ENCODE peak calls at places on chromosomes 4 and X, in five cellular contexts. One of them, this sample, is unnamed.

GRCh38 chr4:77031544-77031943 is 44.2 kb downstream of the CCNI start:
- DNase-seq in MCF 10A: no peak
- DNase-seq in astrocyte: no peak
- DNase-seq in GM10248: no peak
- DNase-seq in brain microvascular endothelial cell: no peak
- DNase-seq in this sample: no peak

GRCh38 chrX:41906515-41907165 is 16.7 kb downstream of the CASK start:
- DNase-seq in MCF 10A: peak; percentile 69
- DNase-seq in astrocyte: peak; percentile 56
- DNase-seq in GM10248: no peak
- DNase-seq in brain microvascular endothelial cell: no peak
- DNase-seq in this sample: peak; percentile 3

GRCh38 chr4:53671757-53672156 is 80.5 kb upstream of the LNX1 start:
- DNase-seq in MCF 10A: no peak
- DNase-seq in astrocyte: no peak
- DNase-seq in GM10248: no peak
- DNase-seq in brain microvascular endothelial cell: no peak
- DNase-seq in this sample: no peak

GRCh38 chr4:26346203-26346620 is 25.4 kb downstream of the RBPJ start:
- DNase-seq in MCF 10A: no peak
- DNase-seq in astrocyte: no peak
- DNase-seq in GM10248: no peak
- DNase-seq in brain microvascular endothelial cell: no peak
- DNase-seq in this sample: peak; percentile 41

GRCh38 chr4:185257086-185257485 is 47.7 kb downstream of the SNX25 start:
- DNase-seq in MCF 10A: no peak
- DNase-seq in astrocyte: no peak
- DNase-seq in GM10248: no peak
- DNase-seq in brain microvascular endothelial cell: no peak
- DNase-seq in this sample: no peak

GRCh38 chrX:15356444-15356843 is 21.1 kb upstream of the PIGA start:
- DNase-seq in MCF 10A: peak; percentile 59
- DNase-seq in astrocyte: no peak
- DNase-seq in GM10248: no peak
- DNase-seq in brain microvascular endothelial cell: no peak
- DNase-seq in this sample: peak; percentile 53

GRCh38 chr4:155828628-155829027 is 37.4 kb downstream of the ASIC5 start:
- DNase-seq in MCF 10A: no peak
- DNase-seq in astrocyte: peak; percentile 73
- DNase-seq in GM10248: no peak
- DNase-seq in brain microvascular endothelial cell: peak; percentile 20
- DNase-seq in this sample: peak; percentile 6

GRCh38 chr4:125727931-125728330 is 413.2 kb downstream of the FAT4 start:
- DNase-seq in MCF 10A: no peak
- DNase-seq in astrocyte: no peak
- DNase-seq in GM10248: no peak
- DNase-seq in brain microvascular endothelial cell: no peak
- DNase-seq in this sample: no peak

GRCh38 chr4:121827851-121828250 is 4.2 kb upstream of the CCNA2 start:
- DNase-seq in MCF 10A: peak; percentile 48
- DNase-seq in astrocyte: peak; percentile 22
- DNase-seq in GM10248: no peak
- DNase-seq in brain microvascular endothelial cell: no peak
- DNase-seq in this sample: peak; percentile 31

GRCh38 chr4:124290678-124291077 is 421.9 kb downstream of the ANKRD50 start:
- DNase-seq in MCF 10A: peak; percentile 29
- DNase-seq in astrocyte: no peak
- DNase-seq in GM10248: no peak
- DNase-seq in brain microvascular endothelial cell: no peak
- DNase-seq in this sample: no peak

GRCh38 chr4:112119358-112119783 is 25.9 kb upstream of the FAM241A start:
- DNase-seq in MCF 10A: no peak
- DNase-seq in astrocyte: no peak
- DNase-seq in GM10248: peak; percentile 54
- DNase-seq in brain microvascular endothelial cell: no peak
- DNase-seq in this sample: no peak

DNA sequence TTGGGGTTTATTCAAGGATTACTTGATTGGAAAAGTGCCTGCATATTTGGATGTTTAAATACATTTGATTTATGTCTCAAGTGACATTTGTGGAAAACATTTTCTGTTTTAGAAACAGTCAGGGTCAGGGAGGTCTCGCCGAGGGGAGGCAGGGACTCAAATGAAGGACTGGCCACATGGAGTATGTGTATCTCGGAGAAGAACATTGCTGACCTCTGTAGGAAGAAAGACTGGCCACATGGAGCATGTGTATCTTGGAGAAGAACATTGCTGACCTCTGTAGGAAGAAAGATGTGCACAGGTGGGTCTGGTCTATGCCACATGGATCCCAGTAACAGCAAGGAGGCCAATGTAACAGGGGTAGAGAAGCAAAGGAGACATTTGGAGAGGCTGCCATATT is 233.6 kb downstream of the TRIML1 start:
- DNase-seq in MCF 10A: peak; percentile 59
- DNase-seq in astrocyte: peak; percentile 2
- DNase-seq in GM10248: no peak
- DNase-seq in brain microvascular endothelial cell: no peak
- DNase-seq in this sample: peak; percentile 27
- TF ChIP-seq CTCF in MCF 10A: peak; percentile 53
- TF ChIP-seq CTCF in astrocyte: no peak
- TF ChIP-seq CTCF in GM10248: no peak
- TF ChIP-seq CTCF in brain microvascular endothelial cell: peak; percentile 4
- TF ChIP-seq CTCF in this sample: no peak

DNA sequence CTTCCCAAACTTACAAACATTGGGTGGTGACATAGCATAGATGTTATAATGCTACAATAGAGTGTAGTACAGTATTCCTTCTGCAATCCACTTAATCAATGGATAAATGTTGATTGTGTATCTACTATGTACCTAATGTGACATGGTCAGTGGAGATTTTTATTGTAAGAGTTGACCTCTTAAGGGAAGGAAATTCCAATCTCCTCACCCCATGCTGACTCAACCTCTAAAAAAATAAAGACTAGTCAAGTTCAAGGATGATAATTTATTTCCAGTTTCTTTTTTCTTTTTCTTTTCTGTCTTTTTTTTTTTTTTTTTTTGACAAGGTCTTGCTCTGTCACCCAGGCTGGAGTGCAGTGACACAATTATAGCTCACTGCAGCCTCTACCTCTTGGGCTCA is 206.5 kb upstream of the STS start:
- DNase-seq in MCF 10A: no peak
- DNase-seq in astrocyte: no peak
- DNase-seq in GM10248: no peak
- DNase-seq in brain microvascular endothelial cell: peak; percentile 17
- DNase-seq in this sample: no peak
- TF ChIP-seq CTCF in MCF 10A: no peak
- TF ChIP-seq CTCF in astrocyte: no peak
- TF ChIP-seq CTCF in GM10248: no peak
- TF ChIP-seq CTCF in brain microvascular endothelial cell: no peak
- TF ChIP-seq CTCF in this sample: no peak

GRCh38 chr4:85965529-85965928 is 394.3 kb downstream of the MAPK10 start:
- DNase-seq in MCF 10A: no peak
- DNase-seq in astrocyte: no peak
- DNase-seq in GM10248: no peak
- DNase-seq in brain microvascular endothelial cell: no peak
- DNase-seq in this sample: no peak

GRCh38 chr4:85963231-85963630 is 396.6 kb downstream of the MAPK10 start:
- DNase-seq in MCF 10A: no peak
- DNase-seq in astrocyte: no peak
- DNase-seq in GM10248: no peak
- DNase-seq in brain microvascular endothelial cell: no peak
- DNase-seq in this sample: no peak

GRCh38 chr4:85961887-85962286 is 398.0 kb downstream of the MAPK10 start:
- DNase-seq in MCF 10A: no peak
- DNase-seq in astrocyte: no peak
- DNase-seq in GM10248: no peak
- DNase-seq in brain microvascular endothelial cell: no peak
- DNase-seq in this sample: no peak

GRCh38 chr4:85966308-85966882 is 393.5 kb downstream of the MAPK10 start:
- DNase-seq in MCF 10A: no peak
- DNase-seq in astrocyte: no peak
- DNase-seq in GM10248: no peak
- DNase-seq in brain microvascular endothelial cell: no peak
- DNase-seq in this sample: peak; percentile 55

DNA sequence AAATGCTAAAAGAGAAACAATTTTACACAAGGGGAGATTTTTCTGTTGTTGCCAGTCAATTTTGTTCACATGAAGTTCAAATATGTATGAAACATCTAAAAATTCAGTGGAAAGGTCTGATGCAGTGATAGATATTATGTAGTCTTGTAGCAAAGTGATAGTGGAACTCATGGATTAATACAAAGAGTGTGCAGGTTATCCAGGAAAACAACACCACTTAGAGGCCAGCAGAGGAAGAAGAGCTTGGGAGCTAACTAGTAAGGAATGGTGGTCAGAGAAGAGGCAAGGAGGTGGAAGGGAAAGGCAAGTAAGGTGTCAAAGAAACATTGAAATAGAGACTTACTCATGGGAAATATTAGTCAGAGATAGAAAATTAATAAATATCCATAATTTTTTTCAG is 395.6 kb downstream of the MAPK10 start:
- DNase-seq in MCF 10A: peak; percentile 26
- DNase-seq in astrocyte: no peak
- DNase-seq in GM10248: no peak
- DNase-seq in brain microvascular endothelial cell: no peak
- DNase-seq in this sample: no peak
- TF ChIP-seq CTCF in MCF 10A: no peak
- TF ChIP-seq CTCF in astrocyte: no peak
- TF ChIP-seq CTCF in GM10248: no peak
- TF ChIP-seq CTCF in brain microvascular endothelial cell: peak; percentile 31
- TF ChIP-seq CTCF in this sample: peak; percentile 36

DNA sequence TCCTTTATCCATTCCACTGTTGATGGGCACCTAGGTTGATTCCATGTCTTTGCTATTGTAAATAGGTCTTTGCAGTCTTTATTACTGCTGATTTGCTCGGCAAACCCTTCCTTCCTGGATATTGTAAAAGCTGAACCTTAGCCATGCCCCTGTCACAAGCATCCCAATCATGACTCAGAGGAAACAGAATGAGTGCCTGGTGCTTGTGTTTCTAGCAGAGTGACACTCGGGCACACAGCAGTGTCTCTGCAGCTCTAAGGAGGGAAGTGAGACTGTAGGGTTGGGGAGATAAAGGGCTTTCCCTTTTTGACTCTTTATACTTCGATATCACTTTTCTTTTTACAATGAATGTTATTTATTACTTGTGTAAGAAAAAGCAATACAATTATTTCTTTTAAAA is 83.3 kb downstream of the AKAP4 start:
- DNase-seq in MCF 10A: no peak
- DNase-seq in astrocyte: no peak
- DNase-seq in GM10248: peak; percentile 7
- DNase-seq in brain microvascular endothelial cell: no peak
- DNase-seq in this sample: no peak
- TF ChIP-seq CTCF in MCF 10A: no peak
- TF ChIP-seq CTCF in astrocyte: no peak
- TF ChIP-seq CTCF in GM10248: no peak
- TF ChIP-seq CTCF in brain microvascular endothelial cell: no peak
- TF ChIP-seq CTCF in this sample: no peak

GRCh38 chr4:89290727-89291126 is 16.9 kb downstream of the GPRIN3 start:
- DNase-seq in MCF 10A: no peak
- DNase-seq in astrocyte: no peak
- DNase-seq in GM10248: no peak
- DNase-seq in brain microvascular endothelial cell: no peak
- DNase-seq in this sample: no peak
- TF ChIP-seq CTCF in MCF 10A: no peak
- TF ChIP-seq CTCF in astrocyte: no peak
- TF ChIP-seq CTCF in GM10248: no peak
- TF ChIP-seq CTCF in brain microvascular endothelial cell: no peak
- TF ChIP-seq CTCF in this sample: no peak

DNA sequence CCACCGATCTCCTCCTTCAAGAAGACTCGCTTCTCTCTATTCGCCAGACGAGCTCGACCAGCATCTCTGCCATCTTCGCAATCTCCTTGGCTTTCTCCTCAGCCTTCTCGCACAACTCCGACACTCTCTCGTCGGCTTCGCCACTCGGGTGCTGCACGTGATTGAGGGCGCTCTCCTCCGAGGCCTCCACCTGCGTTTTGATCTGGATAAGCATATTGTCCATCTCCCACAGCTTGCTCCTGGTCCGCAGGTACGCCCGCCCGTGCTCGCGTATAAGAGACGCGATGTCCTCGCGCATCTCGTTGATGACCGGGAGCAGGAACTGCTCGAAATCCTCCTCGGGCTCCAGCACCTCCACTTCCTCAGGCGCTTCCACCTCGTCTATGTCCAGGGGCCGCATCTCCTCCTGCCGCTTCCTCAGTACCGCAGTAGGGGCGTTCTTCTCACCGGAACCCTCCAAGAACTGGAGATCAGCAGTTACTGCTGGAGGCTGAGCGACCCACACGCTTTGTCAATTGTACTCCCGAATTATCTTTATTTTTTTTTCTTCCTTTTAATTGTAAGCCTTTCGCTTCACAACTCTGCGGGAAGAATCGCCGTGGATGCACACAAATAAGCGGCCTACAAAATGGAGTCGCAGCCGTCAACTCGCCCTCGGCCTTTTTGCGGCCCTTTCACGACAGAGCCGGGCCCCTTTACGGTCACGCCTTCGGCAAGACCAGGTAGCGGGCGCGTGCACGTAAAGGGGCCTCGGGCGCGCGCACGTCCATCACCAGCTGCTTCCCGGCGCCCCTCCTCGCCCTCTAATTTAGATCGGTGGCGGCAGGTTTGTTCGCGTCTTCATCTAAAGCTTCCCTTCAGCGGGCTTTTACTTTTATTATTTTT is at the start of gene MRFAP1L1:
- DNase-seq in MCF 10A: peak; percentile 96
- DNase-seq in astrocyte: peak; percentile 98
- DNase-seq in GM10248: peak; percentile 93
- DNase-seq in brain microvascular endothelial cell: peak; percentile 97
- DNase-seq in this sample: peak; percentile 98
- TF ChIP-seq CTCF in MCF 10A: peak; percentile 6
- TF ChIP-seq CTCF in astrocyte: no peak
- TF ChIP-seq CTCF in GM10248: no peak
- TF ChIP-seq CTCF in brain microvascular endothelial cell: peak; percentile 22
- TF ChIP-seq CTCF in this sample: peak; percentile 25

DNA sequence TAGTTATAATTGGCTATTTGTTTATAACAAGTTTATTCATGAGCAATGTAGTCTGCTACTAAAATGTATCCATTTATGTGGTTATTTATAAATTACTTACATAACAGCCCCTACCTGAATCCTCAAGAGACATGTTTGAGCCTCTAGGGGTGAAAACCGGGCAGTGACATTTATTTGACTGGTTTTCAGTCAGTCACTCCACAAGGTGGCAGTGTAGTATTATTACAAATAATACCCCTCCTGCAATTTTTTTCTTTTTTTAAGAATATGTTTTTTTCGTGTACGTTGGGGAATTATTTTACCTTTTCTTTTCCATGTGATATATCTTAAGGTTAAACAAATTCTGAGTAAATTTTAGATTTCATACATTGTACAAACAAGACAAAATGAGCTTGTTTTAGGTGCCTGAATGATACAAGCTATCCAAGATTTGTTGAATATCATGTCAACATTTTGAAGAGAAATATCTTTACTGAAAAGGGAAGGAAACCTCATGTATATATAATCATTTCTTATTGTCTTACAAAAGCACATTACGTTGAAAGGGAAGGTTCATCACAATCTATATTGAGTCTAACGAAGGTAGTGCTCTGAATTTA is 598.7 kb upstream of the TECRL start:
- DNase-seq in MCF 10A: peak; percentile 68
- DNase-seq in astrocyte: peak; percentile 42
- DNase-seq in GM10248: no peak
- DNase-seq in brain microvascular endothelial cell: peak; percentile 43
- DNase-seq in this sample: peak; percentile 6
- TF ChIP-seq CTCF in MCF 10A: peak; percentile 62
- TF ChIP-seq CTCF in astrocyte: peak; percentile 78
- TF ChIP-seq CTCF in GM10248: peak; percentile 29
- TF ChIP-seq CTCF in brain microvascular endothelial cell: peak; percentile 70
- TF ChIP-seq CTCF in this sample: peak; percentile 40

GRCh38 chr4:128220286-128221235 is 67.1 kb downstream of the PGRMC2 start:
- DNase-seq in MCF 10A: peak; percentile 59
- DNase-seq in astrocyte: peak; percentile 87
- DNase-seq in GM10248: peak; percentile 24
- DNase-seq in brain microvascular endothelial cell: peak; percentile 42
- DNase-seq in this sample: peak; percentile 71
- TF ChIP-seq CTCF in MCF 10A: peak; percentile 29
- TF ChIP-seq CTCF in astrocyte: peak; percentile 34
- TF ChIP-seq CTCF in GM10248: peak; percentile 26
- TF ChIP-seq CTCF in brain microvascular endothelial cell: no peak
- TF ChIP-seq CTCF in this sample: peak; percentile 47